ENCODE peak calls at places on chromosome 12, in five cellular contexts. Z is Peyer's patch, M is PC-3, X is brain microvascular endothelial cell, Q is tibial artery. G is an unnamed sample.
A peak's percentile ranks its signal among the peaks of the same experiment; 100 is the strongest.

GRCh38 chr12:62631531-62632520 is 165.2 kb downstream of the MON2 start:
- DNase-seq in Z (peak; percentile 72), M (no peak), X (peak; percentile 81), Q (peak; percentile 83), G (peak; percentile 21)

GRCh38 chr12:40697566-40698257 is 5.5 kb downstream of the CNTN1 start:
- DNase-seq in Z (no peak), M (peak; percentile 42), X (no peak), Q (no peak), G (no peak)

GRCh38 chr12:110704750-110705149 is 15.8 kb upstream of the HVCN1 start:
- DNase-seq in Z (peak; percentile 50), M (peak; percentile 68), X (no peak), Q (no peak), G (no peak)

GRCh38 chr12:5258498-5258897 is 173.4 kb upstream of the NTF3 start:
- DNase-seq in Z (no peak), M (no peak), X (no peak), Q (peak; percentile 69), G (peak; percentile 37)

GRCh38 chr12:59570134-59570533 is 25.7 kb upstream of the SLC16A7 start:
- DNase-seq in Z (no peak), M (peak; percentile 59), X (peak; percentile 85), Q (no peak), G (no peak)

GRCh38 chr12:50166776-50167025 is 468 bp downstream of the CERS5 start:
- DNase-seq in Z (no peak), M (no peak), X (no peak), Q (no peak), G (no peak)

GRCh38 chr12:59980491-59980890 is 384.7 kb downstream of the SLC16A7 start:
- DNase-seq in Z (no peak), M (peak; percentile 63), X (no peak), Q (no peak), G (no peak)

GRCh38 chr12:109727039-109727723 is 13.6 kb downstream of the FAM222A start:
- DNase-seq in Z (peak; percentile 66), M (no peak), X (no peak), Q (peak; percentile 64), G (no peak)

GRCh38 chr12:21607701-21608100 is 3.1 kb upstream of the GYS2 start:
- DNase-seq in Z (no peak), M (peak; percentile 25), X (no peak), Q (no peak), G (no peak)

GRCh38 chr12:99386907-99387306 is 260.6 kb upstream of the GARIN6 start:
- DNase-seq in Z (no peak), M (peak; percentile 76), X (peak; percentile 11), Q (no peak), G (peak; percentile 1)

GRCh38 chr12:122006186-122006926 is 15.3 kb upstream of the BCL7A start:
- DNase-seq in Z (no peak), M (no peak), X (no peak), Q (no peak), G (no peak)

GRCh38 chr12:24416423-24417109 is 467.1 kb upstream of the SOX5 start:
- DNase-seq in Z (no peak), M (no peak), X (no peak), Q (no peak), G (no peak)

GRCh38 chr12:96981053-96981452 is 74.0 kb downstream of the NEDD1 start:
- DNase-seq in Z (no peak), M (peak; percentile 53), X (peak; percentile 92), Q (no peak), G (peak; percentile 59)

GRCh38 chr12:2944401-2945047 is 14.7 kb upstream of the TEAD4 start:
- DNase-seq in Z (peak; percentile 75), M (peak; percentile 56), X (no peak), Q (no peak), G (no peak)

GRCh38 chr12:123111498-123112165 is 39.3 kb downstream of the PITPNM2 start:
- DNase-seq in Z (no peak), M (no peak), X (peak; percentile 80), Q (no peak), G (no peak)

GRCh38 chr12:6821271-6821673 is 349 bp upstream of the GPR162 start:
- DNase-seq in Z (peak; percentile 77), M (no peak), X (peak; percentile 56), Q (no peak), G (peak; percentile 53)

GRCh38 chr12:118589162-118589561 is 212.8 kb downstream of the SUDS3 start:
- DNase-seq in Z (no peak), M (no peak), X (no peak), Q (no peak), G (no peak)

GRCh38 chr12:94571556-94571955 is 78.8 kb downstream of the TMCC3 start:
- DNase-seq in Z (peak; percentile 89), M (peak; percentile 96), X (peak; percentile 77), Q (no peak), G (peak; percentile 46)

GRCh38 chr12:24034160-24034559 is 84.7 kb upstream of the SOX5 start:
- DNase-seq in Z (no peak), M (no peak), X (no peak), Q (no peak), G (no peak)

GRCh38 chr12:124207049-124207448 is 87.8 kb upstream of the RFLNA start:
- DNase-seq in Z (no peak), M (no peak), X (no peak), Q (no peak), G (no peak)

GRCh38 chr12:110091136-110091711 is 32.9 kb upstream of the IFT81 start:
- DNase-seq in Z (no peak), M (no peak), X (no peak), Q (no peak), G (no peak)

GRCh38 chr12:124780336-124780735 is 83.3 kb downstream of the SCARB1 start:
- DNase-seq in Z (no peak), M (no peak), X (no peak), Q (no peak), G (no peak)

GRCh38 chr12:107783406-107784376 is 9.2 kb downstream of the ASCL4 start:
- DNase-seq in Z (no peak), M (no peak), X (no peak), Q (no peak), G (no peak)

GRCh38 chr12:107467716-107468115 is 217.9 kb upstream of the PWP1 start:
- DNase-seq in Z (no peak), M (no peak), X (no peak), Q (no peak), G (no peak)

GRCh38 chr12:79634957-79635471 is 55.8 kb downstream of the PAWR start:
- DNase-seq in Z (no peak), M (no peak), X (peak; percentile 19), Q (no peak), G (no peak)

GRCh38 chr12:5908251-5908650 is 36.8 kb downstream of the ANO2 start:
- DNase-seq in Z (no peak), M (no peak), X (no peak), Q (no peak), G (no peak)

GRCh38 chr12:131323879-131324278 is 370.2 kb downstream of the ADGRD1 start:
- DNase-seq in Z (no peak), M (no peak), X (no peak), Q (no peak), G (no peak)

GRCh38 chr12:114933428-114934160 is 249.6 kb upstream of the TBX3 start:
- DNase-seq in Z (no peak), M (peak; percentile 98), X (peak; percentile 83), Q (no peak), G (peak; percentile 67)

GRCh38 chr12:50314629-50315312 is 31.5 kb upstream of the LIMA1 start:
- DNase-seq in Z (no peak), M (peak; percentile 61), X (peak; percentile 53), Q (no peak), G (peak; percentile 38)

GRCh38 chr12:89680409-89680808 is 28.2 kb downstream of the ATP2B1 start:
- DNase-seq in Z (no peak), M (no peak), X (no peak), Q (no peak), G (no peak)

GRCh38 chr12:113463746-113464743 is 7.6 kb downstream of the LHX5 start:
- DNase-seq in Z (no peak), M (peak; percentile 10), X (no peak), Q (no peak), G (no peak)

GRCh38 chr12:113461666-113462065 is 10.0 kb downstream of the LHX5 start:
- DNase-seq in Z (no peak), M (peak; percentile 57), X (no peak), Q (no peak), G (no peak)

GRCh38 chr12:113464852-113465719 is 6.6 kb downstream of the LHX5 start:
- DNase-seq in Z (no peak), M (no peak), X (no peak), Q (no peak), G (no peak)

GRCh38 chr12:113462117-113462774 is 9.4 kb downstream of the LHX5 start:
- DNase-seq in Z (peak; percentile 89), M (peak; percentile 91), X (peak; percentile 56), Q (peak; percentile 83), G (peak; percentile 29)

DNA sequence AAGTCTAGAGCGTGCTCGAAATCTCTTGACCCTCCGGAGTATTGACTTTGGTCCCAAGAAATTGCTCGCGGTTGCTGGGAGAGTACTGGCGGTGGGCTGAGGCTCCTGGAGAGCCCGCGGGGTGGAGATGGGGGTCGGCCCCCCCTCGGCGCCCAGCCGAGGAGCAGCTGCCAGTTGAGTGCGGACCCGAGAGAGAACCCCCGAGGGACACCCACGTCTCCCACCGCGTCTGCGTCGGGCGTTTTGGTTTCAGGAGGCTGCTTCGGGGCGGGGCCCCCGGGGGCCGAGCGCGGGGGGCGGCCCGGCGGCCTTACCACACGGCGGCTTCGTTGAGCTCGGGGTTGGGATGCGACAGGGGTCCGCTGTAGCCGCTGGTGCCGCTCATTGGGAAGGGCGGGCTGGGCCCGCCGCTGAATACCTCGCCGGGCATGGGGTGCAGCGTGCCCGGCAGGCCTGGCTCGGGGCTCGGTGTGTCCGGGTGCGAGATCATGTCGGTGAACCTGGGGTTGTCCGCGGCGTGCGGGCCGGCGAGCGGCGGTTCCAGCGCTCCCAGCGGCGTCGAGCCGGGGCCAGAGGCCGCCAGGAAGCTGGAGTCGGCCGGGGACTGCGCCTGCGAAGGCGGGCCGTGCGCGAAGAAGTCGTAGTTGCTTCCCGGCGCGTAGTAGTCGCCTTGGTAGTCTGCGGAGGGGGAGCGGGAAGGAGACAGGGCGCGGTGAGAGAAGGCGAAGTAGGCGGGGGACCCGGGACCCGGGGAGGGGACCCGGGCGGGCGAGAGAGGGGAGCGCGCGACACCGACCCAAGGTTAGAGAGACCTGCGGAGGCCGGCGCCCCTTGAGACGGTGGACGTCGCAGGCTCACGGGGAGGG is 8.6 kb downstream of the LHX5 start:
- DNase-seq in Z (no peak), M (no peak), X (no peak), Q (no peak), G (no peak)
- H3K4me3 ChIP-seq in Z (peak overlapping the region; percentile 32), M (no peak overlapping the region), X (no peak overlapping the region), Q (peak overlapping the region; percentile 41), G (no peak overlapping the region)

GRCh38 chr12:31650927-31651326 is 8.6 kb upstream of the ETFBKMT start:
- DNase-seq in Z (peak; percentile 61), M (no peak), X (no peak), Q (no peak), G (no peak)
- H3K27ac ChIP-seq in Z (no peak overlapping the region), M (no peak overlapping the region), X (no peak overlapping the region), Q (no peak overlapping the region), G (no peak overlapping the region)

GRCh38 chr12:55996715-55997534 is at the start of gene SUOX:
- DNase-seq in Z (peak; percentile 97), M (peak; percentile 98), X (peak; percentile 98), Q (peak; percentile 99), G (peak; percentile 94)
- H3K4me3 ChIP-seq in Z (peak within 1 kb of the TSS; percentile 42), M (peak within 1 kb of the TSS; percentile 82), X (peak within 1 kb of the TSS; percentile 93), Q (peak within 1 kb of the TSS; percentile 63), G (peak within 1 kb of the TSS; percentile 97)

DNA sequence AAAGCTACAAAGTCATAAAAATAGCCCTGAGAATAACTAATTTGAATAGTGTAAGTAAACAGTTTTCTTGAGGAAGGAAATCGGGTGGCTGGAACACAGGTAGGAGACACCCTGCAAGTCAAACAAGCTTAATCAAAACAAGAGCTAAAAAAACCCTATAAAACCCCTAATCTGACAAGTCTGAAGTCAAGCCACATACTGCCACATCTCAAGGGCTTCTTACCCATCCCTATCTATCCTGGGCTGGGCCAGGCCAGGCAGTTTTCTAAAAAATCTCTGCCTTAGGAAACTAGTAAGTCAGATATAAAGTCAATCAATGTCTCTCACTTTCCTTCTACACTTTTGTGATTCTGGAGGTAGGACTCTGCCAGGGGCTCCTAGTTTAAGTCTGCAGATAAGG is 15.3 kb downstream of the UBE2N start:
- DNase-seq in Z (no peak), M (no peak), X (no peak), Q (no peak), G (no peak)
- H3K27ac ChIP-seq in Z (peak overlapping the region; percentile 62), M (no peak overlapping the region), X (no peak overlapping the region), Q (no peak overlapping the region), G (no peak overlapping the region)